ENCODE peak calls at places on chromosomes 7 and 10, in six cellular contexts. G is psoas muscle, U is foreskin fibroblast, Q is left ventricle myocardium inferior, J is astrocyte of the cerebellum, Y is upper lobe of right lung. L is an unnamed sample.

GRCh38 chr7:128903621-128904361 is 6.7 kb downstream of the KCP start:
- DNase-seq in Q (no peak), J (no peak), Y (peak; percentile 60), U (no peak), G (no peak), L (no peak)

GRCh38 chr7:46970486-46970885 is 611.4 kb downstream of the TNS3 start:
- DNase-seq in Q (no peak), J (peak; percentile 53), Y (no peak), G (no peak), U (no peak), L (no peak)

GRCh38 chr7:151903249-151904032 is 26.5 kb upstream of the PRKAG2 start:
- DNase-seq in U (no peak), J (no peak), Y (no peak), G (no peak), Q (no peak), L (no peak)

GRCh38 chr7:15433154-15433553 is 128.7 kb downstream of the AGMO start:
- DNase-seq in Q (no peak), Y (no peak), G (no peak), J (no peak), U (peak; percentile 3), L (no peak)

GRCh38 chr7:101927389-101928306 is 110.2 kb downstream of the CUX1 start:
- DNase-seq in Q (no peak), J (no peak), Y (no peak), G (no peak), U (no peak), L (no peak)

GRCh38 chr7:55477781-55478374 is 94.4 kb downstream of the VOPP1 start:
- DNase-seq in U (peak; percentile 94), Q (no peak), G (no peak), J (peak; percentile 92), Y (no peak), L (no peak)

GRCh38 chr10:86311900-86312299 is 54.7 kb downstream of the GRID1 start:
- DNase-seq in U (no peak), J (no peak), Y (peak; percentile 2), Q (no peak), G (no peak), L (no peak)

GRCh38 chr10:88070080-88070880 is 206.9 kb downstream of the PTEN start:
- DNase-seq in J (no peak), Q (no peak), U (peak; percentile 78), Y (no peak), G (no peak), L (no peak)

GRCh38 chr7:147894271-147894670 is 696.3 kb upstream of the C7orf33 start:
- DNase-seq in J (no peak), Q (no peak), U (no peak), Y (no peak), G (no peak), L (no peak)

GRCh38 chr10:86266446-86267242 is 100.0 kb downstream of the GRID1 start:
- DNase-seq in U (no peak), Q (no peak), G (no peak), Y (peak; percentile 40), J (no peak), L (no peak)

GRCh38 chr10:132434405-132435005 is 37.5 kb downstream of the PWWP2B start:
- DNase-seq in U (no peak), Q (peak; percentile 72), J (no peak), Y (peak; percentile 86), G (peak; percentile 66), L (no peak)

GRCh38 chr7:140262242-140262903 is 85.6 kb upstream of the KDM7A start:
- DNase-seq in Q (no peak), U (no peak), G (no peak), J (no peak), Y (no peak), L (no peak)

GRCh38 chr10:97279121-97279815 is 13.2 kb downstream of the ARHGAP19 start:
- DNase-seq in G (no peak), Q (no peak), U (peak; percentile 42), Y (no peak), J (no peak), L (no peak)

GRCh38 chr7:8189615-8190014 is 72.4 kb downstream of the ICA1 start:
- DNase-seq in Y (no peak), G (no peak), U (no peak), Q (no peak), J (no peak), L (no peak)

GRCh38 chr10:115774721-115775120 is 498.3 kb downstream of the GFRA1 start:
- DNase-seq in J (no peak), Y (no peak), G (no peak), Q (no peak), U (peak; percentile 13), L (no peak)

GRCh38 chr10:120423350-120424197 is 33.5 kb upstream of the PLPP4 start:
- DNase-seq in Y (peak; percentile 65), U (peak; percentile 21), J (peak; percentile 59), Q (no peak), G (no peak), L (peak; percentile 96)

GRCh38 chr7:26144681-26145080 is 7.3 kb upstream of the NFE2L3 start:
- DNase-seq in J (no peak), G (no peak), Q (no peak), Y (no peak), U (peak; percentile 21), L (no peak)

GRCh38 chr7:79806161-79806734 is 328.4 kb upstream of the GNAI1 start:
- DNase-seq in G (no peak), U (peak; percentile 57), J (no peak), Q (no peak), Y (no peak), L (no peak)

GRCh38 chr10:4650572-4650971 is 175.4 kb upstream of the AKR1E2 start:
- DNase-seq in Y (no peak), Q (no peak), G (no peak), U (peak; percentile 79), J (no peak), L (no peak)

GRCh38 chr7:54798569-54798968 is 39.6 kb upstream of the SEC61G start:
- DNase-seq in U (no peak), G (no peak), Y (no peak), J (no peak), Q (no peak), L (no peak)

GRCh38 chr10:117544729-117545140 is 2.2 kb downstream of the EMX2 start:
- DNase-seq in Y (no peak), J (no peak), U (peak; percentile 44), G (no peak), Q (no peak), L (no peak)

GRCh38 chr10:117546020-117546629 is 3.6 kb downstream of the EMX2 start:
- DNase-seq in G (no peak), U (no peak), J (no peak), Y (no peak), Q (no peak), L (no peak)

GRCh38 chr10:117543999-117544728 is 1.6 kb downstream of the EMX2 start:
- DNase-seq in Q (no peak), Y (no peak), G (no peak), J (no peak), U (peak; percentile 39), L (no peak)

GRCh38 chr10:117546630-117547300 is 4.2 kb downstream of the EMX2 start:
- DNase-seq in J (no peak), G (no peak), Q (no peak), U (no peak), Y (no peak), L (no peak)

DNA sequence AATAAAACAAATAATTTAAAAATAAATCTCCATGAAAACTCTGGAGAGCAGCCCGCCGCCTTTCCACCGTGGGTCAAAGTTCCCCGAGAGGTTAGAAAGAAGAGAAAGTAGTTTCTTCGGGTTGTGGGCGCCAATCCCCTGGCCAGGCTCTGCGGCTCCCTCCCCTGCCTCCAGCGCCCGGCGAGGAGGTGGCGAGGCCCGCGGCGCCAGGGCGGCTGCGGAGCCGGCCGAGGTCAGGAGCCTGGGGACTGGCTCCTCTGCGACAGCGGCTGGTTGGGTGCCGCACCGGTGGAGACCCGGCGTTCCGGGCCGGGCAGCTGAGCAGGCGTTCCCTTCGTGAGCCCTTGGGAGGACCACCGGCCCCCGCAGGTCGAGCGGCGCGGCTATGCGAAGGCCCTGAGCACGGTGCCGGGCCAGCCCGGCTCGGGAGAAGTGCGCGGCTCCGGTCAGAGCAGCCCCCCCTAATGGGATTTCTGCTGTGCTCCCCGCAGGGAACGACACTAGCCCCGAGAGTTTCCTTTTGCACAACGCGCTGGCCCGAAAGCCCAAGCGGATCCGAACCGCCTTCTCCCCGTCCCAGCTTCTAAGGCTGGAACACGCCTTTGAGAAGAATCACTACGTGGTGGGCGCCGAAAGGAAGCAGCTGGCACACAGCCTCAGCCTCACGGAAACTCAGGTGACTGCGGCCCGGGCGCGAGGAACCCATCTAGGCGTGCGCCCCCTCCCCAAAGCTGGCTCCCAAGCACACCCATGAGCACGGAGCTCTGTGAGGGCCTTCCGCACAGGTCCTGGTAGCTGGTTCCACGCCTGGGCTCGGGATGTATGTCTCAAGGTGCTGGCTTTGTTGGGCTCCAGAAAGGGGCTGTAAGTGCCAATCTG is 2.8 kb downstream of the EMX2 start:
- DNase-seq in J (no peak), Q (no peak), U (peak; percentile 24), G (no peak), Y (no peak), L (no peak)
- H3K4me3 ChIP-seq in J (no peak overlapping the region), Q (peak overlapping the region; percentile 58), U (peak overlapping the region; percentile 57), G (peak overlapping the region; percentile 68), Y (peak overlapping the region; percentile 26), L (no peak overlapping the region)

GRCh38 chr7:76296743-76297740 is 5.4 kb upstream of the HSPB1 start:
- DNase-seq in Q (no peak), U (peak; percentile 94), G (peak; percentile 47), J (no peak), Y (peak; percentile 83), L (no peak)
- TF ChIP-seq CTCF in Q (no peak), U (no peak), G (no peak), J (no peak), Y (no peak), L (no peak)

GRCh38 chr7:71727347-71727746 is 595.4 kb downstream of the GALNT17 start:
- DNase-seq in G (no peak), J (no peak), Q (no peak), Y (no peak), U (no peak), L (no peak)

GRCh38 chr7:71735961-71736556 is 604.1 kb downstream of the GALNT17 start:
- DNase-seq in Q (no peak), Y (no peak), U (peak; percentile 74), G (peak; percentile 50), J (peak; percentile 47), L (peak; percentile 6)

GRCh38 chr7:71733108-71733870 is 601.3 kb downstream of the GALNT17 start:
- DNase-seq in Y (peak; percentile 91), G (peak; percentile 71), Q (peak; percentile 72), U (peak; percentile 76), J (peak; percentile 46), L (peak; percentile 10)
- H3K4me3 ChIP-seq in Y (no peak overlapping the region), G (no peak overlapping the region), Q (peak overlapping the region; percentile 53), U (no peak overlapping the region), J (no peak overlapping the region), L (no peak overlapping the region)

DNA sequence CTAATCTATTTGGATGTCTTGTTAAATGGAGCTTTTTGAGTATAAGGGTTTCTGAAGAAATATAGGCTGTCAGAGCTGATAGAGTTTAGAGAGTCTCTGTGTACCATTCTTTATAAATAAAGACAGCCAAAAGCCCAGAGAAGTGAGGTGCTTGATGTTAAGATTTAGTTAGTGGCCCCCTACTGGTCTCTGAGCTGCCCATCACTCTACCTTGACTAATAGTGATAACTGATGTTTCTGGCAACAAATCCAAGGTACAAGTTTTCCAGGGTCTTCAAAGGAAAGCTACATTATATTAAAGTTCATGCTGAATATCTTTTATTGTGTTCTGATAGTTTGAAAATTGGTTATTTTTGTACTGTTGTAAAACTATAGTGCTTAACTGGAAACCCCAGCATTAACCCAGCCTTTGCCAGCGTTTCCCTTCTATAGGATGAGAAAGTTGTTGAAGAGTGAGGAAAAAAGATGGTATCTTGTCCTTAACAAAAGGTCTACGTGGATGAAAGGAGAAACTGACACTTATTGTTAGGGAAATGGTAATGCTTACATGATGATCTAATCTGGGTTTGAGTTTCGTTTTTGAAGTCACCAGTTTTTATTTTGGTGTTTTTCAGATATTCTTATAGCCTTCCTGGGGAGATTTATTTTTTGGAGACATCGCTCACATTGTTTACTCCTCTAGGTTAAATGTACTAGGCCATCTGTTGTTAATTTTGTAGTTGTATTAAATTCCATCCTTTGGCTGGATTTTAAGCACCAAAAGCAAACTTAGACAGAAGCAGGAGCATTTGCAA is 79.0 kb downstream of the AUTS2 start:
- DNase-seq in J (no peak), U (no peak), Y (no peak), G (no peak), Q (no peak), L (no peak)
- TF ChIP-seq CTCF in J (peak; percentile 35), U (no peak), Y (no peak), G (peak; percentile 12), Q (peak; percentile 50), L (peak; percentile 63)

L was measured in retinal pigment epithelial cell.